ENCODE peak calls at places on chromosomes 7 and 10, in eight cellular contexts. V, H, C, X, O, S, W and U are unnamed samples.

GRCh38 chr7:40815512-40815911 is 680.7 kb downstream of the SUGCT start:
- DNase-seq in S (peak), O (no peak), H (no peak), X (no peak), V (no peak), W (no peak), C (no peak), U (peak)

GRCh38 chr10:94027197-94027596 is 33.5 kb downstream of the PLCE1 start:
- DNase-seq in X (no peak), H (no peak), O (no peak), C (no peak), V (no peak), W (no peak), S (no peak), U (peak)

GRCh38 chr7:40507166-40507565 is 372.4 kb downstream of the SUGCT start:
- DNase-seq in X (no peak), C (no peak), O (no peak), V (no peak), S (no peak), H (no peak), W (no peak), U (peak)

GRCh38 chr7:91945476-91945875 is 4.8 kb downstream of the AKAP9 start:
- DNase-seq in O (no peak), H (no peak), S (peak), V (no peak), X (no peak), C (no peak), W (no peak), U (peak)

GRCh38 chr7:125423444-125424155 is 494.0 kb upstream of the POT1 start:
- DNase-seq in X (no peak), W (no peak), H (no peak), C (no peak), V (no peak), O (no peak), S (no peak), U (peak)

GRCh38 chr10:115861864-115862263 is 411.1 kb downstream of the GFRA1 start:
- DNase-seq in S (no peak), V (no peak), C (no peak), O (no peak), X (no peak), W (no peak), H (no peak), U (peak)

GRCh38 chr7:135620980-135621850 is 41.1 kb upstream of the STMP1 start:
- DNase-seq in C (no peak), V (peak), S (peak), X (no peak), O (peak), H (no peak), W (no peak), U (peak)

GRCh38 chr7:101422361-101423195 is 59.9 kb downstream of the COL26A1 start:
- DNase-seq in S (no peak), W (no peak), O (no peak), H (no peak), X (no peak), C (no peak), V (no peak), U (no peak)

GRCh38 chr10:97081621-97082235 is 104.0 kb downstream of the SLIT1 start:
- DNase-seq in S (no peak), X (no peak), O (peak), V (no peak), W (peak), H (no peak), C (peak), U (peak)

GRCh38 chr7:83105948-83106347 is 56.7 kb downstream of the PCLO start:
- DNase-seq in C (no peak), X (no peak), H (no peak), W (no peak), V (no peak), O (no peak), S (no peak), U (no peak)

GRCh38 chr7:91330378-91331295 is 66.4 kb downstream of the FZD1 start:
- DNase-seq in X (no peak), V (no peak), C (no peak), S (no peak), H (no peak), W (no peak), O (no peak), U (no peak)

GRCh38 chr10:95260909-95261552 is 29.8 kb downstream of the PDLIM1 start:
- DNase-seq in W (no peak), S (no peak), C (no peak), H (no peak), O (no peak), X (no peak), V (no peak), U (peak)

GRCh38 chr7:74429153-74429747 is 24.5 kb upstream of the GTF2IRD1 start:
- DNase-seq in W (no peak), C (no peak), V (no peak), X (no peak), O (no peak), S (no peak), H (peak), U (no peak)

GRCh38 chr10:48523212-48523819 is 81.6 kb downstream of the ARHGAP22 start:
- DNase-seq in S (peak), O (peak), H (peak), W (peak), V (peak), C (peak), X (no peak), U (peak)

GRCh38 chr7:7862393-7862792 is 106.2 kb upstream of the GLCCI1 start:
- DNase-seq in H (no peak), W (no peak), O (no peak), C (no peak), X (no peak), V (no peak), S (no peak), U (peak)

GRCh38 chr10:17833656-17834055 is 24.5 kb downstream of the MRC1 start:
- DNase-seq in W (no peak), C (no peak), X (no peak), O (no peak), V (no peak), S (no peak), H (no peak), U (no peak)

GRCh38 chr7:13031481-13031880 is 344.0 kb downstream of the ARL4A start:
- DNase-seq in O (no peak), W (no peak), H (no peak), X (no peak), V (no peak), C (no peak), S (no peak), U (peak)

GRCh38 chr7:105014725-105015630 is 973 bp downstream of the KMT2E start:
- DNase-seq in V (peak), X (no peak), S (no peak), C (peak), W (peak), H (no peak), O (peak), U (peak)

GRCh38 chr7:24827589-24827988 is 70.3 kb upstream of the GSDME start:
- DNase-seq in V (no peak), W (no peak), O (no peak), C (no peak), S (no peak), H (no peak), X (no peak), U (peak)

GRCh38 chr10:124903119-124903518 is 38.8 kb upstream of the ZRANB1 start:
- DNase-seq in X (no peak), V (no peak), H (no peak), C (no peak), S (no peak), W (no peak), O (no peak), U (no peak)

GRCh38 chr10:5876181-5876768 is 13.4 kb downstream of the ANKRD16 start:
- DNase-seq in C (no peak), V (no peak), O (no peak), H (no peak), X (no peak), S (peak), W (no peak), U (no peak)

GRCh38 chr7:106610996-106611886 is 49.7 kb downstream of the CCDC71L start:
- DNase-seq in V (peak), H (no peak), O (no peak), X (no peak), C (no peak), W (no peak), S (no peak), U (peak)

GRCh38 chr10:58577394-58577793 is 64.7 kb downstream of the BICC1 start:
- DNase-seq in O (no peak), X (no peak), S (peak), W (no peak), V (no peak), C (no peak), H (no peak), U (no peak)